ENCODE peak calls at places on chromosomes 6 and 20, in four cellular contexts. One of them, this sample, is unnamed.

GRCh38 chr6:12296255-12296573 is 6.1 kb downstream of the EDN1 start:
- DNase-seq in upper lobe of left lung: no peak
- DNase-seq in cardiac muscle cell: no peak
- DNase-seq in H1: no peak
- DNase-seq in this sample: peak; percentile 71

GRCh38 chr20:47761478-47762047 is 23.7 kb downstream of the SULF2 start:
- DNase-seq in H1: no peak
- DNase-seq in cardiac muscle cell: peak; percentile 74
- DNase-seq in upper lobe of left lung: no peak
- DNase-seq in this sample: no peak

GRCh38 chr6:42720739-42721138 is 1.7 kb downstream of the PRPH2 start:
- DNase-seq in upper lobe of left lung: peak; percentile 23
- DNase-seq in H1: no peak
- DNase-seq in cardiac muscle cell: no peak
- DNase-seq in this sample: no peak

GRCh38 chr6:18122128-18123093 is at the start of gene NHLRC1:
- DNase-seq in cardiac muscle cell: peak; percentile 87
- DNase-seq in upper lobe of left lung: peak; percentile 93
- DNase-seq in H1: peak; percentile 87
- DNase-seq in this sample: peak; percentile 91

GRCh38 chr6:107665386-107665785 is 158.7 kb downstream of the SCML4 start:
- DNase-seq in H1: no peak
- DNase-seq in cardiac muscle cell: no peak
- DNase-seq in upper lobe of left lung: no peak
- DNase-seq in this sample: no peak

GRCh38 chr6:150492941-150493340 is 106.7 kb upstream of the PLEKHG1 start:
- DNase-seq in cardiac muscle cell: no peak
- DNase-seq in upper lobe of left lung: no peak
- DNase-seq in H1: no peak
- DNase-seq in this sample: no peak

GRCh38 chr6:108779521-108779920 is 68.7 kb upstream of the ARMC2 start:
- DNase-seq in H1: no peak
- DNase-seq in cardiac muscle cell: no peak
- DNase-seq in upper lobe of left lung: no peak
- DNase-seq in this sample: no peak

GRCh38 chr6:3136361-3136760 is 17.9 kb downstream of the BPHL start:
- DNase-seq in H1: no peak
- DNase-seq in cardiac muscle cell: no peak
- DNase-seq in upper lobe of left lung: no peak
- DNase-seq in this sample: no peak

GRCh38 chr6:163404825-163405265 is 9.7 kb upstream of the QKI start:
- DNase-seq in upper lobe of left lung: peak; percentile 69
- DNase-seq in H1: no peak
- DNase-seq in cardiac muscle cell: peak; percentile 35
- DNase-seq in this sample: no peak

GRCh38 chr20:10856237-10856636 is 182.4 kb upstream of the JAG1 start:
- DNase-seq in cardiac muscle cell: no peak
- DNase-seq in H1: no peak
- DNase-seq in upper lobe of left lung: no peak
- DNase-seq in this sample: peak; percentile 75

GRCh38 chr20:48787861-48788375 is 39.9 kb downstream of the PREX1 start:
- DNase-seq in upper lobe of left lung: no peak
- DNase-seq in H1: no peak
- DNase-seq in cardiac muscle cell: no peak
- DNase-seq in this sample: no peak

GRCh38 chr6:141726158-141726557 is 406.6 kb upstream of the GJE1 start:
- DNase-seq in H1: no peak
- DNase-seq in upper lobe of left lung: no peak
- DNase-seq in cardiac muscle cell: peak; percentile 21
- DNase-seq in this sample: no peak

GRCh38 chr6:14458669-14459266 is 341.2 kb downstream of the CD83 start:
- DNase-seq in H1: no peak
- DNase-seq in upper lobe of left lung: no peak
- DNase-seq in cardiac muscle cell: no peak
- DNase-seq in this sample: no peak

GRCh38 chr20:41391587-41392001 is 25.0 kb upstream of the EMILIN3 start:
- DNase-seq in H1: no peak
- DNase-seq in upper lobe of left lung: no peak
- DNase-seq in cardiac muscle cell: peak; percentile 40
- DNase-seq in this sample: no peak

GRCh38 chr6:12585497-12585958 is 131.0 kb upstream of the PHACTR1 start:
- DNase-seq in H1: no peak
- DNase-seq in upper lobe of left lung: peak; percentile 38
- DNase-seq in cardiac muscle cell: no peak
- DNase-seq in this sample: no peak

GRCh38 chr6:74182992-74183391 is 487.0 kb downstream of the CD109 start:
- DNase-seq in H1: no peak
- DNase-seq in cardiac muscle cell: no peak
- DNase-seq in upper lobe of left lung: no peak
- DNase-seq in this sample: no peak

GRCh38 chr6:157715766-157716171 is 107.3 kb upstream of the SNX9 start:
- DNase-seq in cardiac muscle cell: no peak
- DNase-seq in upper lobe of left lung: no peak
- DNase-seq in H1: no peak
- DNase-seq in this sample: peak; percentile 63

GRCh38 chr20:53594068-53595017 is 704 bp upstream of the ZNF217 start:
- DNase-seq in upper lobe of left lung: peak; percentile 94
- DNase-seq in cardiac muscle cell: peak; percentile 98
- DNase-seq in H1: peak; percentile 99
- DNase-seq in this sample: peak; percentile 98

GRCh38 chr20:4202441-4202840 is 187.1 kb upstream of the RNF24 start:
- DNase-seq in upper lobe of left lung: no peak
- DNase-seq in H1: no peak
- DNase-seq in cardiac muscle cell: no peak
- DNase-seq in this sample: no peak

GRCh38 chr6:41376176-41376575 is 40.8 kb downstream of the NCR2 start:
- DNase-seq in H1: no peak
- DNase-seq in cardiac muscle cell: no peak
- DNase-seq in upper lobe of left lung: no peak
- DNase-seq in this sample: no peak

GRCh38 chr20:20370087-20370575 is 2.2 kb downstream of the INSM1 start:
- DNase-seq in upper lobe of left lung: no peak
- DNase-seq in H1: no peak
- DNase-seq in cardiac muscle cell: no peak
- DNase-seq in this sample: no peak
- TF ChIP-seq CTCF in upper lobe of left lung: no peak
- TF ChIP-seq CTCF in H1: no peak
- TF ChIP-seq CTCF in cardiac muscle cell: no peak
- TF ChIP-seq CTCF in this sample: no peak

GRCh38 chr6:26576407-26576843 is 20.3 kb upstream of the ABT1 start:
- DNase-seq in cardiac muscle cell: no peak
- DNase-seq in H1: no peak
- DNase-seq in upper lobe of left lung: no peak
- DNase-seq in this sample: no peak
- H3K4me3 ChIP-seq in cardiac muscle cell: peak overlapping the region; percentile 15
- H3K4me3 ChIP-seq in H1: peak overlapping the region; percentile 86
- H3K4me3 ChIP-seq in upper lobe of left lung: no peak overlapping the region
- H3K4me3 ChIP-seq in this sample: no peak overlapping the region

GRCh38 chr6:75205776-75206334 is at the start of gene COL12A1:
- DNase-seq in cardiac muscle cell: peak; percentile 71
- DNase-seq in H1: peak; percentile 86
- DNase-seq in upper lobe of left lung: peak; percentile 90
- DNase-seq in this sample: peak; percentile 70
- H3K27ac ChIP-seq in cardiac muscle cell: no peak within 1 kb of the TSS
- H3K27ac ChIP-seq in H1: no peak within 1 kb of the TSS
- H3K27ac ChIP-seq in upper lobe of left lung: peak within 1 kb of the TSS; percentile 73
- H3K27ac ChIP-seq in this sample: peak within 1 kb of the TSS; percentile 43

GRCh38 chr6:140105857-140106256 is 731.4 kb upstream of the CITED2 start:
- DNase-seq in upper lobe of left lung: no peak
- DNase-seq in H1: peak; percentile 52
- DNase-seq in cardiac muscle cell: peak; percentile 21
- DNase-seq in this sample: no peak
- TF ChIP-seq CTCF in upper lobe of left lung: peak; percentile 21
- TF ChIP-seq CTCF in H1: no peak
- TF ChIP-seq CTCF in cardiac muscle cell: peak; percentile 32
- TF ChIP-seq CTCF in this sample: peak; percentile 26

DNA sequence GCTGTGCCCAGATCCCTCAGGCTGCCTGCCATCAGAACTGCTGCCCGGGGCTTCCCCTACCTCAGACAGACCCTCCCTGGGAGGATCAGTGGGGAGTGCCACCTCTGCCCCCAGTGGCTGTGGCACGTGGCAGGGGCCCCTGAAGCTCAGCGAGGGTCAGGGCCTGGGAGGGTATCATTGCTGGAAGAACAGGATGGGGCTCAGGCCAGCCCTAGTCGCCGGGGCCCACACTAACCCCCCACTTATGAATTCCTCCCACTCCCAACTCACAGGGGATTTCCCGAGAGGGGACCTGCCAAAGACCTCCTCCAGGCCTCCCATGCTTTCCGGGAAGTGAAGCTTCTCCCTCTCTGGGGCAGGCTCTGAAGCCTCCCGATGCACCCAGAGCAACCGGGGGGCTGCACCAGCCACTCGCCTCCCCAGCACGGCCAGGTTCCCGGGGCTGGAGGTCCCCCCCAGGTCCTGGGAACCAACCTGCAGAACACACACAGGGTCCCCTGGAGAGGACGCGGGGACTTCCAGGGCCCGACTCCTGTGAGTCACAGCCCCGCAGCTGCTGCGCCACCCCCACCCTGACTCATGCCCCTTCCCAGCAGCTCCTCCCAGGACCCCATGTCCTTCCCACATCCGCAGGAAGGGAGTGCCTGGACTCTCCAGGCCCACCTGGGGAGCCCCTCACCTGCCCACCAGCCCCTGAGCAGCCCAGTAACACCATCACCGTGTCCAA is 2.5 kb downstream of the TNFRSF6B start:
- DNase-seq in H1: no peak
- DNase-seq in cardiac muscle cell: no peak
- DNase-seq in upper lobe of left lung: peak; percentile 19
- DNase-seq in this sample: no peak
- H3K4me3 ChIP-seq in H1: no peak overlapping the region
- H3K4me3 ChIP-seq in cardiac muscle cell: no peak overlapping the region
- H3K4me3 ChIP-seq in upper lobe of left lung: no peak overlapping the region
- H3K4me3 ChIP-seq in this sample: peak overlapping the region; percentile 5

GRCh38 chr6:139219271-139219729 is 72.5 kb downstream of the TXLNB start:
- DNase-seq in H1: peak; percentile 71
- DNase-seq in cardiac muscle cell: peak; percentile 90
- DNase-seq in upper lobe of left lung: peak; percentile 86
- DNase-seq in this sample: peak; percentile 75

GRCh38 chr6:139219746-139220145 is 72.1 kb downstream of the TXLNB start:
- DNase-seq in upper lobe of left lung: no peak
- DNase-seq in cardiac muscle cell: no peak
- DNase-seq in H1: no peak
- DNase-seq in this sample: no peak
- H3K27ac ChIP-seq in upper lobe of left lung: peak overlapping the region; percentile 57
- H3K27ac ChIP-seq in cardiac muscle cell: peak overlapping the region; percentile 97
- H3K27ac ChIP-seq in H1: no peak overlapping the region
- H3K27ac ChIP-seq in this sample: peak overlapping the region; percentile 26